ENCODE peak calls at places on chromosomes 13 and 19, in five cellular contexts. P, R, F, D and Z are unnamed samples.

GRCh38 chr19:13118424-13119193 is 545 bp downstream of the NACC1 start:
- DNase-seq in D (peak; percentile 50), F (peak; percentile 92), P (peak; percentile 31), R (peak; percentile 96), Z (peak; percentile 38)

GRCh38 chr19:19538077-19538764 is at the start of gene CILP2:
- DNase-seq in F (peak; percentile 96), P (no peak), D (no peak), R (no peak), Z (no peak)

GRCh38 chr19:17641181-17641580 is 47.0 kb downstream of the UNC13A start:
- DNase-seq in P (no peak), D (no peak), R (no peak), F (no peak), Z (no peak)

GRCh38 chr19:42606660-42607351 is 12.1 kb upstream of the CEACAM8 start:
- DNase-seq in R (peak; percentile 69), F (peak; percentile 88), D (peak; percentile 19), P (peak; percentile 27), Z (peak; percentile 88)

GRCh38 chr19:33860691-33861090 is 64.0 kb downstream of the KCTD15 start:
- DNase-seq in R (no peak), P (no peak), D (no peak), F (no peak), Z (peak; percentile 30)

GRCh38 chr19:1041835-1042685 is 2.2 kb downstream of the ABCA7 start:
- DNase-seq in D (no peak), R (peak; percentile 96), P (no peak), F (no peak), Z (peak; percentile 81)

GRCh38 chr19:13160557-13160956 is 10.3 kb downstream of the IER2 start:
- DNase-seq in P (peak; percentile 66), F (no peak), D (no peak), R (no peak), Z (peak; percentile 63)

GRCh38 chr13:27481766-27482165 is 31.4 kb upstream of the MTIF3 start:
- DNase-seq in F (peak; percentile 95), R (peak; percentile 57), D (peak; percentile 37), P (peak; percentile 10), Z (peak; percentile 19)

GRCh38 chr13:32225494-32225931 is 89.7 kb downstream of the ZAR1L start:
- DNase-seq in P (peak; percentile 92), F (no peak), D (no peak), R (no peak), Z (no peak)

GRCh38 chr13:33554919-33555791 is 262.8 kb upstream of the RFC3 start:
- DNase-seq in F (no peak), D (no peak), R (no peak), P (no peak), Z (no peak)

GRCh38 chr19:47266401-47266885 is 8.2 kb upstream of the INAFM1 start:
- DNase-seq in F (no peak), D (no peak), P (no peak), R (no peak), Z (no peak)

GRCh38 chr13:66427330-66427990 is 802.7 kb downstream of the PCDH9 start:
- DNase-seq in R (no peak), D (no peak), F (no peak), P (no peak), Z (no peak)

GRCh38 chr13:30224732-30225131 is 82.6 kb downstream of the KATNAL1 start:
- DNase-seq in D (no peak), P (peak; percentile 30), F (no peak), R (no peak), Z (peak; percentile 6)

GRCh38 chr13:66859934-66860867 is 369.9 kb downstream of the PCDH9 start:
- DNase-seq in F (no peak), D (no peak), P (peak; percentile 2), R (peak; percentile 1), Z (no peak)

GRCh38 chr13:20814224-20814910 is 40.6 kb upstream of the EEF1AKMT1 start:
- DNase-seq in R (no peak), D (no peak), F (no peak), P (peak; percentile 96), Z (peak; percentile 18)

DNA sequence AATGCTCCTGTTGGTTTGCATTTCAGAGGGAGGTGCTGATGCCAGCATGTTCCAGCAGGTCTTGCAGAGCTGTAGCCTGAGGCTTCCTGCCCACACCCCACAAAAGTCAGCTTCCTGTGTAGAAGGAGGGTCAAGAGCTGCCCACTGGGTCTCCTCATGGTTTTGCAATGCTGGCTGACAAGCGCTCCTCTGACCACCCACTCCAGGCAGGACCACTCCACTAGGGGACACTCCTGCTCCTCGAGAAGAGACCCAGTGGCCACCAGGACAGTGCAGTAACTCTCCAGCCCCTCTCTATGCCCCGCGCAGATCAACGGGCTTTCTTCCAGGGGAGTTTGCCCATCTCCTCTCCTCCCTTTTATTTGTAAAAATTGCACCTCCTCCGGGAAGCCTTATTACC is 72.9 kb upstream of the UQCRFS1 start:
- DNase-seq in P (no peak), F (peak; percentile 69), R (peak; percentile 16), D (no peak), Z (no peak)
- TF ChIP-seq MAFK in P (no peak), F (no peak), R (no peak), D (no peak), Z (no peak)

DNA sequence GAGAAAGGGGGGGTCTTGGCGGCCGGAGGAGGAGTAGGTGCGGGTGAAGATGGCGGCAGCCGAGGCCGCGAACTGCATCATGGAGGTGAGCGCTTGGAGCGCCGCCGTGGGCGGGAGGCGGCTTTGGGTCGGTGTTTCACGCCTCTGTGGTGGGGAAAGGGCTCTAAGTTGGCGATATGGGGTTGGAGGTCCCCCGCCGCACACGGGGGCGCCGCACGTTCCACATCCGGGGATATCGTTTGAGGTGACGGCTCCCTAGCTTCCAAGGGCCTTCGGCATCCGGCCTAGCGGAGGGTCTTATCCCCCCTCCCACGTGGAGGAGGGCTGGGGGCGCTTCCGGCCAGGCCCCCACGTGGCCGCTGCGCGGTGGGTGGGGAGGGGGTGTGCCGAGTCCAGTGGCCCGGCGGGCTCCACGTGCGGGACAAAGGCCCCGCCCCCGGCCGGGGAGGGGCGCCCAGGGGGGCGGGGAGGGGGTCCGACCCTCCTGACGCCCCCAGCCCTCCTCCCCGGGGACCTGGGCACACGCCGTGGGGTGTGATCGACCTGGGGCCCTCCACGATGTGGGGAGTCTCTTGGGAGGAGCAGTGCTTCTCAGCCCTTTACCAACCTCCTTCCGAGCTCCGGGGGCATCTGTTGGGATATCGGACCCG is at the start of gene PRMT1:
- DNase-seq in F (peak; percentile 77), P (no peak), D (peak; percentile 35), R (peak; percentile 74), Z (no peak)
- TF ChIP-seq MAFK in F (no peak), P (no peak), D (no peak), R (no peak), Z (no peak)

GRCh38 chr19:4910594-4911273 is 1.4 kb downstream of the UHRF1 start:
- DNase-seq in F (no peak), R (peak; percentile 73), D (no peak), P (peak; percentile 64), Z (no peak)

GRCh38 chr19:4913996-4914735 is 4.9 kb downstream of the UHRF1 start:
- DNase-seq in R (no peak), D (no peak), P (peak; percentile 18), F (no peak), Z (no peak)

GRCh38 chr19:4911314-4911713 is 2.0 kb downstream of the UHRF1 start:
- DNase-seq in D (no peak), F (no peak), P (peak; percentile 25), R (no peak), Z (no peak)

GRCh38 chr19:4909897-4910593 is 744 bp downstream of the UHRF1 start:
- DNase-seq in F (peak; percentile 92), R (peak; percentile 97), P (peak; percentile 79), D (peak; percentile 81), Z (peak; percentile 85)

GRCh38 chr19:4911786-4912672 is 2.7 kb downstream of the UHRF1 start:
- DNase-seq in R (peak; percentile 71), F (peak; percentile 80), D (peak; percentile 40), P (peak; percentile 100), Z (peak; percentile 90)
- TF ChIP-seq MAFK in R (no peak), F (no peak), D (no peak), P (no peak), Z (no peak)

DNA sequence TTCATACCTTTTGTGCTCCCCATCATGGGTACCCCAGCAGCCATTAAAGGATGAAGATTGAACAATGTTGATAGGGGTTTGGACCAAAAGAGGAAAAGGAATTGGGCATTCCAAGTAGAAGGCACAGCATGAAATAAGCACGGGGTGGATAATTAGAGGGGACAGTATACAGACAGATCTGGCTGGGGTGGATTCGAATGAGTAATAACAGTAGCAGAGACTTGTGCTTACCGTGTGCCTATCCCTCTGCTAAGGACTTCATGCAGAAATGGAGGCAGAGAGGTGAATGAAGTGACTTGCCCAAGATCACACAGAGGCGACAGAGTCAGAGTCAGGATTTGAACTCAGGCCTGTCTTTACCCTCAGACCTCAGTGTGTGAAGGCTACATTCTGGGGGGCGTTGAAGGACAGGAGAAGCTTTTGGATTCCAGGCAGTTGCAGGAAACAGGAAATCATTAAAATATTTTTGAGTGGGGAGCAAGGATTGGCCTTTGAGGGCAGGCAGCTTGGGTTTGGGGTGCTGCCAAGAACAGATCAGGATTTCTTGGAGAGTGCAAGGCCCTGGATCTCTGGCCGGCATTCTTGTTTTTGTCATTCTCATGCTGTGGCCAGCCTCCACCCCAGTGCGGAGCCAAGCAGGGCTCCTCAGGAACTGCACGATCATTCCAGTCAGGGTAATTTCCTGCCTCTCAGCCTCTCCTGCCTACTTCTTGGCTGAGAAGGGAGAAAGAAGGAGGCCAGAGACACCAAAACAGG is 18.7 kb downstream of the PAF1 start:
- DNase-seq in R (no peak), D (no peak), P (peak; percentile 93), F (no peak), Z (no peak)
- TF ChIP-seq MAFK in R (no peak), D (no peak), P (no peak), F (no peak), Z (no peak)

GRCh38 chr19:38044267-38045111 is 137.5 kb downstream of the SIPA1L3 start:
- DNase-seq in P (peak; percentile 68), R (no peak), D (no peak), F (no peak), Z (no peak)
- TF ChIP-seq MAFK in P (no peak), R (no peak), D (no peak), F (no peak), Z (no peak)

DNA sequence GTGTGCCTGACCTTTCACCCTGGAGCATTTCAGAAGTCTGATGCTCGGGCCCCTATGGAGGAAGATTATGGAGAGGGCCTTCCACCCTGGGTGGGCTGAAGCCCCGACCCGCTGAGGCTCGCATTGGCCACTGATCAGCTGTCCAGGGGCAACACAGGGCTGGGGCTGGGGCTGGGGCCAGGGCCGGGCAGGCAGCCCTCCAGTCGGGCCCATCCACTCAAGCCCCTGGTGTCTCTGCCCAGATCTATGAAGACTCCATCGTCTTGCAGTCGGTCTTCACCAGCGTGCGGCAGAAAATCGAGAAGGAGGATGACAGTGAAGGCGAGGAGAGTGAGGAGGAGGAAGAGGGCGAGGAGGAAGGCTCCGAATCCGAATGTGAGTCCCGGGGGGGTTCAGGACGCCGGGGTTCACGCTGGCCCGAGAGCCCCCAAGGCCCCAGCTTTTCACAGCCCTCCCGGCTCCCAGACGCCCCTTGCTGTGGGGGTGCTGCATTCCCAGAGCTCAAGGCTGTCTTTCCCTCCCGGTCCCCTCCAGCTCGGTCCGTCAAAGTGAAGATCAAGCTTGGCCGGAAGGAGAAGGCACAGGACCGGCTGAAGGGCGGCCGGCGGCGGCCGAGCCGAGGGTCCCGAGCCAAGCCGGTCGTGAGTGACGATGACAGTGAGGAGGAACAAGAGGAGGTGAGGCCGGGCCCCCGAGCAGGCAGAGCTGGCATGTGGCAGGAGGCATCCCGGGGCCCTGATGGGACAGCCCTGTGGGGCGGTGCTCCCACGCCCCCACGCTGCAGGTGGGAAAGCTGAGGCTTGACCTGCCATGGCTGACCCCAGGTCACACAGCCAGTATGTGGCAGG is 29.5 kb upstream of the LDLR start:
- DNase-seq in R (no peak), P (no peak), D (no peak), F (no peak), Z (no peak)
- TF ChIP-seq MAFK in R (no peak), P (no peak), D (no peak), F (no peak), Z (no peak)